ENCODE peak calls at places on chromosomes 13 and 19, in ten cellular contexts. One of them, this sample, is unnamed.

GRCh38 chr13:46728777-46729176 is 68.2 kb downstream of the ESD start:
- DNase-seq in fibroblast of the aortic adventitia: no peak
- DNase-seq in neural crest cell: no peak
- DNase-seq in nephron progenitor cell: no peak
- DNase-seq in colonic mucosa: no peak
- DNase-seq in CD4-positive, alpha-beta T cell: no peak
- DNase-seq in IMR-90: no peak
- DNase-seq in A673: peak
- DNase-seq in stomach: no peak
- DNase-seq in gastrocnemius medialis: no peak
- DNase-seq in this sample: no peak

GRCh38 chr19:51181913-51182419 is 39.9 kb downstream of the SIGLEC7 start:
- DNase-seq in fibroblast of the aortic adventitia: no peak
- DNase-seq in neural crest cell: no peak
- DNase-seq in nephron progenitor cell: no peak
- DNase-seq in colonic mucosa: no peak
- DNase-seq in CD4-positive, alpha-beta T cell: no peak
- DNase-seq in IMR-90: no peak
- DNase-seq in A673: peak
- DNase-seq in stomach: no peak
- DNase-seq in gastrocnemius medialis: no peak
- DNase-seq in this sample: no peak

GRCh38 chr13:50923272-50923671 is 13.7 kb downstream of the RNASEH2B start:
- DNase-seq in fibroblast of the aortic adventitia: no peak
- DNase-seq in neural crest cell: no peak
- DNase-seq in nephron progenitor cell: no peak
- DNase-seq in colonic mucosa: no peak
- DNase-seq in CD4-positive, alpha-beta T cell: no peak
- DNase-seq in IMR-90: no peak
- DNase-seq in A673: no peak
- DNase-seq in stomach: no peak
- DNase-seq in gastrocnemius medialis: no peak
- DNase-seq in this sample: no peak

GRCh38 chr13:113533441-113533840 is 42.9 kb upstream of the DCUN1D2 start:
- DNase-seq in fibroblast of the aortic adventitia: no peak
- DNase-seq in neural crest cell: no peak
- DNase-seq in nephron progenitor cell: no peak
- DNase-seq in colonic mucosa: no peak
- DNase-seq in CD4-positive, alpha-beta T cell: no peak
- DNase-seq in IMR-90: peak
- DNase-seq in A673: no peak
- DNase-seq in stomach: no peak
- DNase-seq in gastrocnemius medialis: no peak
- DNase-seq in this sample: no peak

GRCh38 chr13:43686557-43686956 is 100.2 kb downstream of the ENOX1 start:
- DNase-seq in fibroblast of the aortic adventitia: peak
- DNase-seq in neural crest cell: no peak
- DNase-seq in nephron progenitor cell: no peak
- DNase-seq in colonic mucosa: no peak
- DNase-seq in CD4-positive, alpha-beta T cell: no peak
- DNase-seq in IMR-90: peak
- DNase-seq in A673: peak
- DNase-seq in stomach: no peak
- DNase-seq in gastrocnemius medialis: peak
- DNase-seq in this sample: no peak

GRCh38 chr19:24000656-24001055 is 86.0 kb downstream of the ZNF726 start:
- DNase-seq in fibroblast of the aortic adventitia: no peak
- DNase-seq in neural crest cell: no peak
- DNase-seq in nephron progenitor cell: no peak
- DNase-seq in colonic mucosa: no peak
- DNase-seq in CD4-positive, alpha-beta T cell: no peak
- DNase-seq in IMR-90: no peak
- DNase-seq in A673: no peak
- DNase-seq in stomach: no peak
- DNase-seq in gastrocnemius medialis: no peak
- DNase-seq in this sample: no peak

GRCh38 chr13:100541882-100542545 is 46.6 kb downstream of the GGACT start:
- DNase-seq in fibroblast of the aortic adventitia: no peak
- DNase-seq in neural crest cell: no peak
- DNase-seq in nephron progenitor cell: no peak
- DNase-seq in colonic mucosa: peak
- DNase-seq in CD4-positive, alpha-beta T cell: no peak
- DNase-seq in IMR-90: no peak
- DNase-seq in A673: peak
- DNase-seq in stomach: no peak
- DNase-seq in gastrocnemius medialis: no peak
- DNase-seq in this sample: no peak

GRCh38 chr19:30430206-30430734 is 58.1 kb downstream of the ZNF536 start:
- DNase-seq in fibroblast of the aortic adventitia: no peak
- DNase-seq in neural crest cell: no peak
- DNase-seq in nephron progenitor cell: no peak
- DNase-seq in colonic mucosa: no peak
- DNase-seq in CD4-positive, alpha-beta T cell: no peak
- DNase-seq in IMR-90: no peak
- DNase-seq in A673: no peak
- DNase-seq in stomach: no peak
- DNase-seq in gastrocnemius medialis: no peak
- DNase-seq in this sample: no peak

GRCh38 chr19:37977992-37978391 is 71.0 kb downstream of the SIPA1L3 start:
- DNase-seq in fibroblast of the aortic adventitia: peak
- DNase-seq in neural crest cell: peak
- DNase-seq in nephron progenitor cell: no peak
- DNase-seq in colonic mucosa: no peak
- DNase-seq in CD4-positive, alpha-beta T cell: no peak
- DNase-seq in IMR-90: peak
- DNase-seq in A673: no peak
- DNase-seq in stomach: no peak
- DNase-seq in gastrocnemius medialis: no peak
- DNase-seq in this sample: no peak

GRCh38 chr13:58254961-58255360 is 623.4 kb downstream of the PCDH17 start:
- DNase-seq in fibroblast of the aortic adventitia: no peak
- DNase-seq in neural crest cell: no peak
- DNase-seq in nephron progenitor cell: no peak
- DNase-seq in colonic mucosa: no peak
- DNase-seq in CD4-positive, alpha-beta T cell: no peak
- DNase-seq in IMR-90: no peak
- DNase-seq in A673: no peak
- DNase-seq in stomach: no peak
- DNase-seq in gastrocnemius medialis: no peak
- DNase-seq in this sample: no peak

GRCh38 chr13:72514141-72514540 is 213.3 kb downstream of the MZT1 start:
- DNase-seq in fibroblast of the aortic adventitia: no peak
- DNase-seq in neural crest cell: no peak
- DNase-seq in nephron progenitor cell: no peak
- DNase-seq in colonic mucosa: no peak
- DNase-seq in CD4-positive, alpha-beta T cell: no peak
- DNase-seq in IMR-90: no peak
- DNase-seq in A673: no peak
- DNase-seq in stomach: no peak
- DNase-seq in gastrocnemius medialis: no peak
- DNase-seq in this sample: no peak

GRCh38 chr19:18401580-18402112 is 4.2 kb upstream of the LRRC25 start:
- DNase-seq in fibroblast of the aortic adventitia: peak
- DNase-seq in neural crest cell: no peak
- DNase-seq in nephron progenitor cell: no peak
- DNase-seq in colonic mucosa: peak
- DNase-seq in CD4-positive, alpha-beta T cell: no peak
- DNase-seq in IMR-90: peak
- DNase-seq in A673: peak
- DNase-seq in stomach: no peak
- DNase-seq in gastrocnemius medialis: peak
- DNase-seq in this sample: no peak

GRCh38 chr13:98549728-98550317 is 27.1 kb downstream of the STK24 start:
- DNase-seq in fibroblast of the aortic adventitia: no peak
- DNase-seq in neural crest cell: no peak
- DNase-seq in nephron progenitor cell: no peak
- DNase-seq in colonic mucosa: no peak
- DNase-seq in CD4-positive, alpha-beta T cell: no peak
- DNase-seq in IMR-90: peak
- DNase-seq in A673: no peak
- DNase-seq in stomach: no peak
- DNase-seq in gastrocnemius medialis: no peak
- DNase-seq in this sample: no peak

GRCh38 chr19:3849092-3849491 is 19.7 kb downstream of the ZFR2 start:
- DNase-seq in fibroblast of the aortic adventitia: no peak
- DNase-seq in neural crest cell: peak
- DNase-seq in nephron progenitor cell: peak
- DNase-seq in colonic mucosa: no peak
- DNase-seq in CD4-positive, alpha-beta T cell: peak
- DNase-seq in IMR-90: no peak
- DNase-seq in A673: peak
- DNase-seq in stomach: peak
- DNase-seq in gastrocnemius medialis: no peak
- DNase-seq in this sample: peak
- TF ChIP-seq CTCF in fibroblast of the aortic adventitia: peak
- TF ChIP-seq CTCF in neural crest cell: peak
- TF ChIP-seq CTCF in nephron progenitor cell: peak
- TF ChIP-seq CTCF in colonic mucosa: no peak
- TF ChIP-seq CTCF in CD4-positive, alpha-beta T cell: peak
- TF ChIP-seq CTCF in IMR-90: peak
- TF ChIP-seq CTCF in A673: peak
- TF ChIP-seq CTCF in stomach: no peak
- TF ChIP-seq CTCF in gastrocnemius medialis: no peak
- TF ChIP-seq CTCF in this sample: peak

GRCh38 chr19:45558399-45558878 is 26.2 kb downstream of the OPA3 start:
- DNase-seq in fibroblast of the aortic adventitia: peak
- DNase-seq in neural crest cell: peak
- DNase-seq in nephron progenitor cell: peak
- DNase-seq in colonic mucosa: peak
- DNase-seq in CD4-positive, alpha-beta T cell: peak
- DNase-seq in IMR-90: peak
- DNase-seq in A673: peak
- DNase-seq in stomach: peak
- DNase-seq in gastrocnemius medialis: no peak
- DNase-seq in this sample: peak
- TF ChIP-seq CTCF in fibroblast of the aortic adventitia: peak
- TF ChIP-seq CTCF in neural crest cell: peak
- TF ChIP-seq CTCF in nephron progenitor cell: peak
- TF ChIP-seq CTCF in colonic mucosa: peak
- TF ChIP-seq CTCF in CD4-positive, alpha-beta T cell: peak
- TF ChIP-seq CTCF in IMR-90: peak
- TF ChIP-seq CTCF in A673: peak
- TF ChIP-seq CTCF in stomach: no peak
- TF ChIP-seq CTCF in gastrocnemius medialis: peak
- TF ChIP-seq CTCF in this sample: peak

GRCh38 chr13:30212256-30212655 is 95.1 kb downstream of the KATNAL1 start:
- DNase-seq in fibroblast of the aortic adventitia: no peak
- DNase-seq in neural crest cell: no peak
- DNase-seq in nephron progenitor cell: no peak
- DNase-seq in colonic mucosa: no peak
- DNase-seq in CD4-positive, alpha-beta T cell: no peak
- DNase-seq in IMR-90: no peak
- DNase-seq in A673: no peak
- DNase-seq in stomach: no peak
- DNase-seq in gastrocnemius medialis: no peak
- DNase-seq in this sample: no peak

DNA sequence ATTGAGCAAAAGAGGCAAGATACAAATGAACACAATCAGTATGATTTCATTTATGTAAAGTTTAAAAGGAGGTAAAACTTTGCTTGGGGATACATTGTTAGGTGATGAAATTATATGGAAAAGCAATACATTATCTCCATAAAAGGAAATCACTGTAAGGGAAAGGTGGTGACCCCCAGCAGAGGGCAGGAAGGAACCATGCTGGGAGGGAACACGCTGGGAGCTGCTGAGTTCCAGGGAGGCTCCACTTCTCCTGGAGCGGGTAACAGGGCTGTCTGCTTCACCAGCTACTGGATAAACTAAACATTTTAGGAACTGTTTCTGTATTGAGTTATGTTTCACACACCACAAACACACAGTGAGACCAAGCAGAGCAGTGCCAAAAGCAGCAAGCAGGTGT is 91.2 kb downstream of the KATNAL1 start:
- DNase-seq in fibroblast of the aortic adventitia: no peak
- DNase-seq in neural crest cell: no peak
- DNase-seq in nephron progenitor cell: no peak
- DNase-seq in colonic mucosa: no peak
- DNase-seq in CD4-positive, alpha-beta T cell: no peak
- DNase-seq in IMR-90: no peak
- DNase-seq in A673: peak
- DNase-seq in stomach: no peak
- DNase-seq in gastrocnemius medialis: no peak
- DNase-seq in this sample: no peak
- TF ChIP-seq CTCF in fibroblast of the aortic adventitia: no peak
- TF ChIP-seq CTCF in neural crest cell: no peak
- TF ChIP-seq CTCF in nephron progenitor cell: no peak
- TF ChIP-seq CTCF in colonic mucosa: no peak
- TF ChIP-seq CTCF in CD4-positive, alpha-beta T cell: no peak
- TF ChIP-seq CTCF in IMR-90: no peak
- TF ChIP-seq CTCF in A673: no peak
- TF ChIP-seq CTCF in stomach: no peak
- TF ChIP-seq CTCF in gastrocnemius medialis: no peak
- TF ChIP-seq CTCF in this sample: no peak

DNA sequence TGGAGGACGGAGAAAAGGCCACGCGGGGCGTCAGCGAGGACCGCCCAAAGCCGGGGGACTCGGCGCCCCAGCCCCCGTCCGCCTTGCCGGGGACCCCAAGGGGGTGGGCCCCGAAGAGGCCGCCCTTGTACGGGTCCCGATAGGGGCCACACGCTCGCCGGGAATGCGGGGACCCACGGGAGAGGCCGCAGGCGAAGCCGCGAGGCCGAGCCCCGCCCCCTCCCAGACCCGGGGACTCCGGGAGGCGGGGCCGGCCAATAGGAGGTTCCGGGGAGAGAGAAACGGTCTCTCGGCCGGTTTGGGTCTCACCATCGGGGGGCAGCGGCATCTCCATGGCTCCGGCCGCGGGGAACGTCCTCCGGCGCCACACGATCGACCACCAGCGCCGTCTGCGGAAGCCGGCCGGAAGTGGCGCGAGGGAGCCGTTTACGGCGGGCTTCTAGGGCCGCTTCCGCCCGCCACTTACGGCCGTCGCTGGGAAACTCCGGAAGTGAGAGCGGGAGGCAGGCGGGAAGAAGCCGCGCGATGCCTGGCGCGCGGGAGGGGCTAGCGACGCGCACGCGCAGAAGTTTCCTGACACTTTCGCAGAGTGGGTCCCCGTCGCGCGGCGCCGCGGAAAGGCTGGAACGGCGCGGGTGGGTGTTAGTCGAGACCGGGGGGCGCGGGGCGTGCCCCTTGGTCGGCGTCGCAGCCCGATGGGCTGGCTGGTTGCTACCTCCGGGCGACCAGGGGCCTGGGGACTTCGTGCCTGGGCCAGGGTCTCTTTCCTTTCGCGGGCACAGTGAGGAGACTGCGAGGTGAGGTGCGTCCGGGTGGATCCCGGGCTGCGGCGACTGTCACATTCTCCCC is at the start of gene CHERP:
- DNase-seq in fibroblast of the aortic adventitia: peak
- DNase-seq in neural crest cell: peak
- DNase-seq in nephron progenitor cell: peak
- DNase-seq in colonic mucosa: peak
- DNase-seq in CD4-positive, alpha-beta T cell: peak
- DNase-seq in IMR-90: peak
- DNase-seq in A673: peak
- DNase-seq in stomach: peak
- DNase-seq in gastrocnemius medialis: peak
- DNase-seq in this sample: peak
- TF ChIP-seq CTCF in fibroblast of the aortic adventitia: no peak
- TF ChIP-seq CTCF in neural crest cell: no peak
- TF ChIP-seq CTCF in nephron progenitor cell: no peak
- TF ChIP-seq CTCF in colonic mucosa: no peak
- TF ChIP-seq CTCF in CD4-positive, alpha-beta T cell: no peak
- TF ChIP-seq CTCF in IMR-90: no peak
- TF ChIP-seq CTCF in A673: no peak
- TF ChIP-seq CTCF in stomach: no peak
- TF ChIP-seq CTCF in gastrocnemius medialis: no peak
- TF ChIP-seq CTCF in this sample: no peak